ENCODE peak calls at places on chromosome 1, in ten cellular contexts. One of them, this sample, is unnamed.

GRCh38 chr1:87336623-87337067 is 8.0 kb downstream of the LMO4 start:
- ATAC-seq in Right ventricle myocardium inferior: no peak
- ATAC-seq in sciatic nerve: no peak
- ATAC-seq in pancreas: no peak
- ATAC-seq in naive B cell: no peak
- ATAC-seq in stimulated activated naive B cell treated with anti-CD40 and anti-IgM and Interleukin-4, amounts not matched to agents 10 μg/mL and 1 μg/mL and 100 μg/mL, for 72 hours: no peak
- ATAC-seq in effector memory CD8-positive, alpha-beta T cell: no peak
- ATAC-seq in HCT116: no peak
- ATAC-seq in heart left ventricle: no peak
- ATAC-seq in lower lobe of right lung: no peak
- ATAC-seq in this sample: no peak

GRCh38 chr1:16993521-16994038 is 13.2 kb upstream of the MFAP2 start:
- ATAC-seq in Right ventricle myocardium inferior: no peak
- ATAC-seq in sciatic nerve: no peak
- ATAC-seq in pancreas: no peak
- ATAC-seq in naive B cell: no peak
- ATAC-seq in stimulated activated naive B cell treated with anti-CD40 and anti-IgM and Interleukin-4, amounts not matched to agents 10 μg/mL and 1 μg/mL and 100 μg/mL, for 72 hours: no peak
- ATAC-seq in effector memory CD8-positive, alpha-beta T cell: no peak
- ATAC-seq in HCT116: no peak
- ATAC-seq in heart left ventricle: no peak
- ATAC-seq in lower lobe of right lung: no peak
- ATAC-seq in this sample: no peak

GRCh38 chr1:53893999-53894636 is at the start of gene DIO1:
- ATAC-seq in Right ventricle myocardium inferior: no peak
- ATAC-seq in sciatic nerve: no peak
- ATAC-seq in pancreas: no peak
- ATAC-seq in naive B cell: no peak
- ATAC-seq in stimulated activated naive B cell treated with anti-CD40 and anti-IgM and Interleukin-4, amounts not matched to agents 10 μg/mL and 1 μg/mL and 100 μg/mL, for 72 hours: no peak
- ATAC-seq in effector memory CD8-positive, alpha-beta T cell: no peak
- ATAC-seq in HCT116: no peak
- ATAC-seq in heart left ventricle: no peak
- ATAC-seq in lower lobe of right lung: no peak
- ATAC-seq in this sample: no peak

GRCh38 chr1:205259361-205259832 is 31.7 kb downstream of the TMCC2 start:
- ATAC-seq in Right ventricle myocardium inferior: peak; percentile 12
- ATAC-seq in sciatic nerve: no peak
- ATAC-seq in pancreas: no peak
- ATAC-seq in naive B cell: no peak
- ATAC-seq in stimulated activated naive B cell treated with anti-CD40 and anti-IgM and Interleukin-4, amounts not matched to agents 10 μg/mL and 1 μg/mL and 100 μg/mL, for 72 hours: no peak
- ATAC-seq in effector memory CD8-positive, alpha-beta T cell: no peak
- ATAC-seq in HCT116: no peak
- ATAC-seq in heart left ventricle: peak; percentile 28
- ATAC-seq in lower lobe of right lung: no peak
- ATAC-seq in this sample: no peak

GRCh38 chr1:40178200-40178599 is 17.0 kb downstream of the RLF start:
- ATAC-seq in Right ventricle myocardium inferior: no peak
- ATAC-seq in sciatic nerve: no peak
- ATAC-seq in pancreas: no peak
- ATAC-seq in naive B cell: no peak
- ATAC-seq in stimulated activated naive B cell treated with anti-CD40 and anti-IgM and Interleukin-4, amounts not matched to agents 10 μg/mL and 1 μg/mL and 100 μg/mL, for 72 hours: no peak
- ATAC-seq in effector memory CD8-positive, alpha-beta T cell: no peak
- ATAC-seq in HCT116: no peak
- ATAC-seq in heart left ventricle: no peak
- ATAC-seq in lower lobe of right lung: no peak
- ATAC-seq in this sample: no peak

GRCh38 chr1:147388969-147389368 is 146.5 kb downstream of the CHD1L start:
- ATAC-seq in Right ventricle myocardium inferior: no peak
- ATAC-seq in sciatic nerve: no peak
- ATAC-seq in pancreas: no peak
- ATAC-seq in naive B cell: no peak
- ATAC-seq in stimulated activated naive B cell treated with anti-CD40 and anti-IgM and Interleukin-4, amounts not matched to agents 10 μg/mL and 1 μg/mL and 100 μg/mL, for 72 hours: no peak
- ATAC-seq in effector memory CD8-positive, alpha-beta T cell: no peak
- ATAC-seq in HCT116: peak; percentile 11
- ATAC-seq in heart left ventricle: peak; percentile 22
- ATAC-seq in lower lobe of right lung: no peak
- ATAC-seq in this sample: no peak

GRCh38 chr1:109395602-109396512 is 1.9 kb downstream of the SORT1 start:
- ATAC-seq in Right ventricle myocardium inferior: no peak
- ATAC-seq in sciatic nerve: no peak
- ATAC-seq in pancreas: peak; percentile 1
- ATAC-seq in naive B cell: no peak
- ATAC-seq in stimulated activated naive B cell treated with anti-CD40 and anti-IgM and Interleukin-4, amounts not matched to agents 10 μg/mL and 1 μg/mL and 100 μg/mL, for 72 hours: no peak
- ATAC-seq in effector memory CD8-positive, alpha-beta T cell: no peak
- ATAC-seq in HCT116: no peak
- ATAC-seq in heart left ventricle: no peak
- ATAC-seq in lower lobe of right lung: peak; percentile 13
- ATAC-seq in this sample: no peak

GRCh38 chr1:170175477-170175876 is 29.7 kb downstream of the NTMT2 start:
- ATAC-seq in Right ventricle myocardium inferior: no peak
- ATAC-seq in sciatic nerve: no peak
- ATAC-seq in pancreas: no peak
- ATAC-seq in naive B cell: no peak
- ATAC-seq in stimulated activated naive B cell treated with anti-CD40 and anti-IgM and Interleukin-4, amounts not matched to agents 10 μg/mL and 1 μg/mL and 100 μg/mL, for 72 hours: no peak
- ATAC-seq in effector memory CD8-positive, alpha-beta T cell: no peak
- ATAC-seq in HCT116: no peak
- ATAC-seq in heart left ventricle: no peak
- ATAC-seq in lower lobe of right lung: no peak
- ATAC-seq in this sample: no peak

GRCh38 chr1:1599919-1600860 is at the start of gene FNDC10:
- ATAC-seq in Right ventricle myocardium inferior: no peak
- ATAC-seq in sciatic nerve: no peak
- ATAC-seq in pancreas: peak; percentile 33
- ATAC-seq in naive B cell: no peak
- ATAC-seq in stimulated activated naive B cell treated with anti-CD40 and anti-IgM and Interleukin-4, amounts not matched to agents 10 μg/mL and 1 μg/mL and 100 μg/mL, for 72 hours: peak; percentile 44
- ATAC-seq in effector memory CD8-positive, alpha-beta T cell: peak; percentile 60
- ATAC-seq in HCT116: peak; percentile 68
- ATAC-seq in heart left ventricle: no peak
- ATAC-seq in lower lobe of right lung: peak; percentile 16
- ATAC-seq in this sample: peak; percentile 12

GRCh38 chr1:110890474-110891196 is 17.7 kb downstream of the CD53 start:
- ATAC-seq in Right ventricle myocardium inferior: no peak
- ATAC-seq in sciatic nerve: no peak
- ATAC-seq in pancreas: no peak
- ATAC-seq in naive B cell: no peak
- ATAC-seq in stimulated activated naive B cell treated with anti-CD40 and anti-IgM and Interleukin-4, amounts not matched to agents 10 μg/mL and 1 μg/mL and 100 μg/mL, for 72 hours: no peak
- ATAC-seq in effector memory CD8-positive, alpha-beta T cell: no peak
- ATAC-seq in HCT116: no peak
- ATAC-seq in heart left ventricle: no peak
- ATAC-seq in lower lobe of right lung: no peak
- ATAC-seq in this sample: no peak

GRCh38 chr1:219708919-219709318 is 96.0 kb upstream of the ZC3H11B start:
- ATAC-seq in Right ventricle myocardium inferior: no peak
- ATAC-seq in sciatic nerve: no peak
- ATAC-seq in pancreas: no peak
- ATAC-seq in naive B cell: no peak
- ATAC-seq in stimulated activated naive B cell treated with anti-CD40 and anti-IgM and Interleukin-4, amounts not matched to agents 10 μg/mL and 1 μg/mL and 100 μg/mL, for 72 hours: no peak
- ATAC-seq in effector memory CD8-positive, alpha-beta T cell: no peak
- ATAC-seq in HCT116: no peak
- ATAC-seq in heart left ventricle: no peak
- ATAC-seq in lower lobe of right lung: no peak
- ATAC-seq in this sample: no peak

GRCh38 chr1:182169203-182169602 is 107.7 kb upstream of the ZNF648 start:
- ATAC-seq in Right ventricle myocardium inferior: no peak
- ATAC-seq in sciatic nerve: peak; percentile 33
- ATAC-seq in pancreas: peak; percentile 66
- ATAC-seq in naive B cell: no peak
- ATAC-seq in stimulated activated naive B cell treated with anti-CD40 and anti-IgM and Interleukin-4, amounts not matched to agents 10 μg/mL and 1 μg/mL and 100 μg/mL, for 72 hours: no peak
- ATAC-seq in effector memory CD8-positive, alpha-beta T cell: no peak
- ATAC-seq in HCT116: no peak
- ATAC-seq in heart left ventricle: peak; percentile 56
- ATAC-seq in lower lobe of right lung: peak; percentile 59
- ATAC-seq in this sample: no peak

GRCh38 chr1:116122955-116123757 is 12.0 kb downstream of the MAB21L3 start:
- ATAC-seq in Right ventricle myocardium inferior: no peak
- ATAC-seq in sciatic nerve: peak; percentile 95
- ATAC-seq in pancreas: peak; percentile 80
- ATAC-seq in naive B cell: no peak
- ATAC-seq in stimulated activated naive B cell treated with anti-CD40 and anti-IgM and Interleukin-4, amounts not matched to agents 10 μg/mL and 1 μg/mL and 100 μg/mL, for 72 hours: no peak
- ATAC-seq in effector memory CD8-positive, alpha-beta T cell: no peak
- ATAC-seq in HCT116: peak; percentile 36
- ATAC-seq in heart left ventricle: peak; percentile 34
- ATAC-seq in lower lobe of right lung: peak; percentile 93
- ATAC-seq in this sample: peak; percentile 78